ENCODE peak calls at places on chromosome 16, in five cellular contexts. W, Q, A, D and N are unnamed samples.

GRCh38 chr16:81424761-81425160 is 19.8 kb upstream of the CMIP start:
- DNase-seq in W (peak; percentile 50), Q (no peak), A (no peak), D (peak; percentile 18), N (no peak)

GRCh38 chr16:81612351-81613170 is 166.5 kb upstream of the PLCG2 start:
- DNase-seq in W (peak; percentile 59), Q (no peak), A (no peak), D (no peak), N (no peak)

GRCh38 chr16:12295395-12295794 is 318.9 kb downstream of the SNX29 start:
- DNase-seq in W (no peak), Q (no peak), A (no peak), D (no peak), N (no peak)

GRCh38 chr16:54930034-54930938 is at the start of gene IRX5:
- DNase-seq in W (peak; percentile 97), Q (peak; percentile 91), A (peak; percentile 92), D (peak; percentile 36), N (peak; percentile 98)

GRCh38 chr16:66491716-66492064 is 58.2 kb downstream of the TK2 start:
- DNase-seq in W (no peak), Q (no peak), A (no peak), D (no peak), N (no peak)

GRCh38 chr16:60731329-60731728 is 1304.9 kb downstream of the CDH8 start:
- DNase-seq in W (no peak), Q (no peak), A (no peak), D (no peak), N (no peak)

GRCh38 chr16:74521691-74522090 is 85.2 kb downstream of the GLG1 start:
- DNase-seq in W (peak; percentile 74), Q (no peak), A (peak; percentile 12), D (no peak), N (peak; percentile 93)

GRCh38 chr16:12160815-12161550 is 184.4 kb downstream of the SNX29 start:
- DNase-seq in W (no peak), Q (no peak), A (no peak), D (peak; percentile 7), N (no peak)

GRCh38 chr16:85401370-85401916 is 211.7 kb upstream of the GSE1 start:
- DNase-seq in W (no peak), Q (no peak), A (no peak), D (no peak), N (no peak)

GRCh38 chr16:54446639-54447038 is 160.1 kb upstream of the IRX3 start:
- DNase-seq in W (peak; percentile 94), Q (no peak), A (no peak), D (no peak), N (peak; percentile 92)

GRCh38 chr16:55398683-55399230 is 74.8 kb downstream of the IRX6 start:
- DNase-seq in W (no peak), Q (no peak), A (no peak), D (no peak), N (no peak)

GRCh38 chr16:82867425-82867824 is 240.7 kb downstream of the CDH13 start:
- DNase-seq in W (no peak), Q (no peak), A (no peak), D (no peak), N (no peak)

GRCh38 chr16:13909872-13910303 is 10.1 kb upstream of the ERCC4 start:
- DNase-seq in W (peak; percentile 91), Q (no peak), A (no peak), D (no peak), N (no peak)

GRCh38 chr16:78240459-78241222 is 141.2 kb downstream of the WWOX start:
- DNase-seq in W (no peak), Q (peak; percentile 63), A (no peak), D (no peak), N (no peak)

GRCh38 chr16:64061621-64062020 is 1060.2 kb downstream of the CDH11 start:
- DNase-seq in W (no peak), Q (no peak), A (no peak), D (no peak), N (no peak)

GRCh38 chr16:67471758-67472384 is 9.1 kb downstream of the ATP6V0D1 start:
- DNase-seq in W (no peak), Q (no peak), A (no peak), D (no peak), N (no peak)

GRCh38 chr16:31713945-31714898 is 159.4 kb upstream of the ZNF267 start:
- DNase-seq in W (peak; percentile 9), Q (peak; percentile 40), A (peak; percentile 60), D (no peak), N (peak; percentile 18)

GRCh38 chr16:22239131-22239805 is 33.2 kb downstream of the EEF2K start:
- DNase-seq in W (no peak), Q (no peak), A (no peak), D (no peak), N (no peak)

GRCh38 chr16:68499011-68499410 is 40.1 kb upstream of the ZFP90 start:
- DNase-seq in W (no peak), Q (peak; percentile 87), A (peak; percentile 55), D (no peak), N (peak; percentile 27)

GRCh38 chr16:29818082-29818481 is 2.1 kb downstream of the PAGR1 start:
- DNase-seq in W (no peak), Q (no peak), A (no peak), D (no peak), N (no peak)

GRCh38 chr16:15786501-15786900 is 70.3 kb downstream of the MYH11 start:
- DNase-seq in W (no peak), Q (no peak), A (no peak), D (no peak), N (no peak)